ENCODE peak calls at places on chromosomes 4 and X, in nine cellular contexts. One of them, this sample, is unnamed.

GRCh38 chrX:108199691-108200090 is 108.1 kb downstream of the ATG4A start:
- DNase-seq in uterus: peak
- DNase-seq in spleen: no peak
- DNase-seq in IMR-90: peak
- DNase-seq in endothelial cell of umbilical vein: peak
- DNase-seq in body of pancreas: no peak
- DNase-seq in suprapubic skin: no peak
- DNase-seq in GM12892: no peak
- DNase-seq in stomach: no peak
- DNase-seq in this sample: no peak

GRCh38 chr4:120760047-120760446 is 162.5 kb downstream of the PRDM5 start:
- DNase-seq in GM12892: no peak
- DNase-seq in body of pancreas: no peak
- DNase-seq in stomach: no peak
- DNase-seq in suprapubic skin: no peak
- DNase-seq in spleen: no peak
- DNase-seq in endothelial cell of umbilical vein: no peak
- DNase-seq in uterus: no peak
- DNase-seq in IMR-90: peak
- DNase-seq in this sample: no peak

GRCh38 chrX:23784487-23785301 is 1.7 kb downstream of the SAT1 start:
- DNase-seq in suprapubic skin: no peak
- DNase-seq in IMR-90: peak
- DNase-seq in spleen: no peak
- DNase-seq in stomach: no peak
- DNase-seq in uterus: peak
- DNase-seq in body of pancreas: peak
- DNase-seq in endothelial cell of umbilical vein: peak
- DNase-seq in GM12892: no peak
- DNase-seq in this sample: no peak

GRCh38 chr4:75916091-75916661 is 13.9 kb upstream of the PPEF2 start:
- DNase-seq in spleen: no peak
- DNase-seq in endothelial cell of umbilical vein: peak
- DNase-seq in suprapubic skin: no peak
- DNase-seq in body of pancreas: peak
- DNase-seq in GM12892: no peak
- DNase-seq in IMR-90: peak
- DNase-seq in stomach: no peak
- DNase-seq in uterus: no peak
- DNase-seq in this sample: peak

GRCh38 chr4:153004106-153004881 is 68.2 kb downstream of the FHDC1 start:
- DNase-seq in endothelial cell of umbilical vein: no peak
- DNase-seq in suprapubic skin: no peak
- DNase-seq in IMR-90: no peak
- DNase-seq in spleen: peak
- DNase-seq in body of pancreas: no peak
- DNase-seq in GM12892: no peak
- DNase-seq in stomach: no peak
- DNase-seq in uterus: no peak
- DNase-seq in this sample: no peak

GRCh38 chr4:128600996-128601857 is 208.3 kb upstream of the JADE1 start:
- DNase-seq in endothelial cell of umbilical vein: peak
- DNase-seq in stomach: peak
- DNase-seq in suprapubic skin: no peak
- DNase-seq in uterus: peak
- DNase-seq in spleen: no peak
- DNase-seq in body of pancreas: peak
- DNase-seq in GM12892: no peak
- DNase-seq in IMR-90: peak
- DNase-seq in this sample: no peak

GRCh38 chr4:76457885-76458284 is 22.9 kb downstream of the SHROOM3 start:
- DNase-seq in spleen: no peak
- DNase-seq in GM12892: no peak
- DNase-seq in IMR-90: no peak
- DNase-seq in stomach: no peak
- DNase-seq in uterus: no peak
- DNase-seq in endothelial cell of umbilical vein: no peak
- DNase-seq in body of pancreas: no peak
- DNase-seq in suprapubic skin: no peak
- DNase-seq in this sample: no peak

GRCh38 chr4:31737419-31737818 is 1017.2 kb downstream of the PCDH7 start:
- DNase-seq in endothelial cell of umbilical vein: no peak
- DNase-seq in suprapubic skin: no peak
- DNase-seq in uterus: no peak
- DNase-seq in IMR-90: no peak
- DNase-seq in GM12892: no peak
- DNase-seq in body of pancreas: no peak
- DNase-seq in spleen: no peak
- DNase-seq in stomach: no peak
- DNase-seq in this sample: peak

GRCh38 chr4:4460759-4461158 is 73.9 kb downstream of the NSG1 start:
- DNase-seq in spleen: no peak
- DNase-seq in uterus: no peak
- DNase-seq in stomach: no peak
- DNase-seq in body of pancreas: no peak
- DNase-seq in suprapubic skin: no peak
- DNase-seq in endothelial cell of umbilical vein: no peak
- DNase-seq in IMR-90: no peak
- DNase-seq in GM12892: no peak
- DNase-seq in this sample: no peak

GRCh38 chr4:184798504-184798903 is 27.3 kb downstream of the ACSL1 start:
- DNase-seq in spleen: peak
- DNase-seq in GM12892: no peak
- DNase-seq in IMR-90: no peak
- DNase-seq in body of pancreas: no peak
- DNase-seq in uterus: no peak
- DNase-seq in suprapubic skin: no peak
- DNase-seq in stomach: no peak
- DNase-seq in endothelial cell of umbilical vein: no peak
- DNase-seq in this sample: no peak
- TF ChIP-seq POLR2A in spleen: no peak
- TF ChIP-seq POLR2A in GM12892: no peak
- TF ChIP-seq POLR2A in IMR-90: no peak
- TF ChIP-seq POLR2A in body of pancreas: no peak
- TF ChIP-seq POLR2A in uterus: no peak
- TF ChIP-seq POLR2A in suprapubic skin: no peak
- TF ChIP-seq POLR2A in stomach: no peak
- TF ChIP-seq POLR2A in endothelial cell of umbilical vein: no peak
- TF ChIP-seq POLR2A in this sample: no peak

DNA sequence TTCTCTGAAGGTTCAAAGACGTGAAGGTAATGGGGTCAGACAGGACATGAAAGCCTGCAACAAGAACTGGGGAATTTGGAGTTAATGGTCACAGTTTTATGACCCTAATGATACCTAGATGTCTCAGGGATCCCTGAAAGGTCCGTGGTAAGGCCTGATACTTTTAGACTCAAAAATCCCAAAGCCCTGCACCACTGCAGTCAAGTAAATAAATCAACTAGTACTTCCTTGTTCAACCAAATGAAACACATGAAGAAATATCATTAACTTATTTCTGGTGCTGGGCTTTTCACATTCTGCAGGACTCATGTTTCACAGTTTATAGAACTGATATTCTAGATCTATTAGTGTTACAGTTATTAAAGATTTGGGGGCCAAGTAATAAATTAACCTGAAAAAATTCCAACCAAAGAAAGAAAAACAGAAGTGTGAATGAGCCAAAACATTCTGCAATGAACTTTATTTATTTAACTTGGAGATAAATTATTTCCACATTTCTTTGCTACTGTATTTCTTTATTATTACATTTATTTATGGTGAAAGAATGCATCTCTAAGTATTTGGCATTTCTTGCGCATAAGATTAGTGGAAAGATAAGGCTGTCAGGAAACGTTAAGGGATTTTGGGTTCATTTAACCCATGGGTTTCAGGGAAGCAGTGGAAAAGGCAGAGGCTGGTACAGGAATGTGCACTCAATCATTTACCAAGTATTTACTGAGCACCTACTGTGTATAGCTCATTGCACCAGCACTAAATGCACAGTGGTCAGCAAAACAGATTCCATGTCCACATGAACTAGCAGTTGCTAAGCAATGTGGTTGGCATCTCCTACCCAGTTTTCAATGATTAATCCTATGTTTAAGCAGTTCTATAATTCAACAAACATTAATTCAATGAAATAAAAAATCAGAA is 8.7 kb downstream of the WDFY3 start:
- DNase-seq in suprapubic skin: no peak
- DNase-seq in stomach: no peak
- DNase-seq in GM12892: no peak
- DNase-seq in uterus: no peak
- DNase-seq in spleen: no peak
- DNase-seq in endothelial cell of umbilical vein: no peak
- DNase-seq in IMR-90: no peak
- DNase-seq in body of pancreas: no peak
- DNase-seq in this sample: no peak
- TF ChIP-seq POLR2A in suprapubic skin: no peak
- TF ChIP-seq POLR2A in stomach: no peak
- TF ChIP-seq POLR2A in GM12892: no peak
- TF ChIP-seq POLR2A in uterus: no peak
- TF ChIP-seq POLR2A in spleen: no peak
- TF ChIP-seq POLR2A in endothelial cell of umbilical vein: no peak
- TF ChIP-seq POLR2A in IMR-90: no peak
- TF ChIP-seq POLR2A in body of pancreas: no peak
- TF ChIP-seq POLR2A in this sample: no peak

GRCh38 chr4:118999919-119000318 is 111.3 kb downstream of the SYNPO2 start:
- DNase-seq in spleen: no peak
- DNase-seq in stomach: no peak
- DNase-seq in body of pancreas: no peak
- DNase-seq in GM12892: no peak
- DNase-seq in uterus: no peak
- DNase-seq in IMR-90: no peak
- DNase-seq in suprapubic skin: no peak
- DNase-seq in endothelial cell of umbilical vein: no peak
- DNase-seq in this sample: no peak

GRCh38 chr4:119011607-119011988 is 122.9 kb downstream of the SYNPO2 start:
- DNase-seq in spleen: no peak
- DNase-seq in suprapubic skin: no peak
- DNase-seq in body of pancreas: no peak
- DNase-seq in endothelial cell of umbilical vein: no peak
- DNase-seq in stomach: no peak
- DNase-seq in GM12892: no peak
- DNase-seq in IMR-90: no peak
- DNase-seq in uterus: no peak
- DNase-seq in this sample: no peak

GRCh38 chr4:119000400-119000799 is 111.7 kb downstream of the SYNPO2 start:
- DNase-seq in spleen: no peak
- DNase-seq in endothelial cell of umbilical vein: no peak
- DNase-seq in stomach: no peak
- DNase-seq in suprapubic skin: no peak
- DNase-seq in IMR-90: peak
- DNase-seq in uterus: peak
- DNase-seq in body of pancreas: no peak
- DNase-seq in GM12892: no peak
- DNase-seq in this sample: no peak

GRCh38 chr4:119010909-119011606 is 122.4 kb downstream of the SYNPO2 start:
- DNase-seq in suprapubic skin: no peak
- DNase-seq in uterus: peak
- DNase-seq in body of pancreas: no peak
- DNase-seq in GM12892: no peak
- DNase-seq in endothelial cell of umbilical vein: no peak
- DNase-seq in IMR-90: no peak
- DNase-seq in stomach: no peak
- DNase-seq in spleen: no peak
- DNase-seq in this sample: no peak

GRCh38 chr4:119005888-119006287 is 117.2 kb downstream of the SYNPO2 start:
- DNase-seq in spleen: no peak
- DNase-seq in stomach: no peak
- DNase-seq in suprapubic skin: no peak
- DNase-seq in GM12892: no peak
- DNase-seq in uterus: no peak
- DNase-seq in body of pancreas: no peak
- DNase-seq in endothelial cell of umbilical vein: no peak
- DNase-seq in IMR-90: no peak
- DNase-seq in this sample: no peak
- TF ChIP-seq POLR2A in spleen: no peak
- TF ChIP-seq POLR2A in stomach: no peak
- TF ChIP-seq POLR2A in suprapubic skin: no peak
- TF ChIP-seq POLR2A in GM12892: no peak
- TF ChIP-seq POLR2A in uterus: no peak
- TF ChIP-seq POLR2A in body of pancreas: no peak
- TF ChIP-seq POLR2A in endothelial cell of umbilical vein: no peak
- TF ChIP-seq POLR2A in IMR-90: no peak
- TF ChIP-seq POLR2A in this sample: no peak

GRCh38 chr4:185394568-185395254 is 1.0 kb downstream of the LRP2BP start:
- DNase-seq in spleen: no peak
- DNase-seq in suprapubic skin: no peak
- DNase-seq in endothelial cell of umbilical vein: peak
- DNase-seq in body of pancreas: no peak
- DNase-seq in stomach: no peak
- DNase-seq in IMR-90: no peak
- DNase-seq in GM12892: no peak
- DNase-seq in uterus: no peak
- DNase-seq in this sample: no peak

GRCh38 chr4:185395255-185395955 is at the start of gene LRP2BP:
- DNase-seq in endothelial cell of umbilical vein: peak
- DNase-seq in suprapubic skin: no peak
- DNase-seq in stomach: no peak
- DNase-seq in GM12892: no peak
- DNase-seq in IMR-90: no peak
- DNase-seq in body of pancreas: no peak
- DNase-seq in spleen: no peak
- DNase-seq in uterus: no peak
- DNase-seq in this sample: no peak

GRCh38 chr4:185398618-185399017 is 2.0 kb downstream of the ANKRD37 start:
- DNase-seq in suprapubic skin: no peak
- DNase-seq in IMR-90: no peak
- DNase-seq in uterus: no peak
- DNase-seq in body of pancreas: no peak
- DNase-seq in stomach: no peak
- DNase-seq in GM12892: no peak
- DNase-seq in endothelial cell of umbilical vein: peak
- DNase-seq in spleen: no peak
- DNase-seq in this sample: no peak

GRCh38 chr4:185395956-185396723 is 416 bp upstream of the LRP2BP start:
- DNase-seq in endothelial cell of umbilical vein: peak
- DNase-seq in GM12892: peak
- DNase-seq in IMR-90: peak
- DNase-seq in stomach: peak
- DNase-seq in suprapubic skin: peak
- DNase-seq in uterus: peak
- DNase-seq in spleen: peak
- DNase-seq in body of pancreas: peak
- DNase-seq in this sample: peak

DNA sequence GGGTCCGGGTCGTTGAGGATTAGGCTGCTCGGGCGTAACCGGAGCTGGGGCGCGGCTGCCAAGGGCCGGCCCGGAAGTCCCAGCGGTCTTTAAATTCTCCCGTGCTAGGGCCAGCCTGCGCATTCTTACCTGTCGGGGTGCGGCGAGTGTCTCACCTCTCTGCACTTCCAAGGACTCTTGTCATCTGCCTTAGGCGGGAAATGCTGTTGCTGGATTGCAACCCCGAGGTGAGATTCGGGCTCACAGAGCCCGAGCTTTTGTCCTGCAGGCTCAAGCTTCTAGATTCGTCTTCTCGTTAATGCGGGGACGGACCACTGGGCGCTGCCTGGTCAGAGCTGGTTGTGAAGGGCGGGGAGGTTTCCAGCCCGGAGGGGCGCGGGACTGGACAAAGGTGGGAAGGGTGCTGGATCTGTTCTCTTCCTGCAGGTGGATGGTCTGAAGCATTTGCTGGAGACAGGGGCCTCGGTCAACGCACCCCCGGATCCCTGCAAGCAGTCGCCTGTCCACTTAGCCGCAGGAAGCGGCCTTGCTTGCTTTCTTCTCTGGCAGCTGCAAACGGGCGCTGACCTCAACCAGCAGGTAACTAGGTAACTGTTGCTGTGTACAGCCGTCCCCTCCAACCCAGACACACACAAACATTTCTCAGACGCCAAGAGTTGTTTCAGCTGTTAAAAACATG is at the start of gene ANKRD37:
- DNase-seq in uterus: no peak
- DNase-seq in stomach: peak
- DNase-seq in endothelial cell of umbilical vein: peak
- DNase-seq in IMR-90: peak
- DNase-seq in suprapubic skin: no peak
- DNase-seq in spleen: peak
- DNase-seq in body of pancreas: peak
- DNase-seq in GM12892: no peak
- DNase-seq in this sample: no peak
- TF ChIP-seq POLR2A in uterus: peak
- TF ChIP-seq POLR2A in stomach: no peak
- TF ChIP-seq POLR2A in endothelial cell of umbilical vein: no peak
- TF ChIP-seq POLR2A in IMR-90: no peak
- TF ChIP-seq POLR2A in suprapubic skin: no peak
- TF ChIP-seq POLR2A in spleen: no peak
- TF ChIP-seq POLR2A in body of pancreas: peak
- TF ChIP-seq POLR2A in GM12892: peak
- TF ChIP-seq POLR2A in this sample: no peak

This sample was measured in GM12891.